ENCODE peak calls at places on chromosomes 13 and 19, in ten cellular contexts. M is breast epithelium, Q is HCT116, S is upper lobe of left lung, I is GM23338, W is sigmoid colon, H is suprapubic skin, O is H1, C is K562, U is Panc1. D is an unnamed sample.

GRCh38 chr13:91017669-91018053 is 329.8 kb upstream of the MIR17HG start:
- DNase-seq in O (peak), C (no peak), S (no peak), I (peak), Q (peak), M (no peak), H (no peak), W (no peak), U (no peak), D (no peak)

GRCh38 chr13:36163809-36164308 is 32.7 kb upstream of the DCLK1 start:
- DNase-seq in S (peak), I (peak), O (no peak), M (no peak), U (no peak), W (peak), H (no peak), C (no peak), Q (no peak), D (peak)

GRCh38 chr13:21371011-21371410 is 88.1 kb downstream of the ZDHHC20 start:
- DNase-seq in M (no peak), H (no peak), S (no peak), W (no peak), C (no peak), U (no peak), Q (no peak), I (no peak), O (no peak), D (no peak)

GRCh38 chr13:27006519-27007161 is 165.0 kb downstream of the USP12 start:
- DNase-seq in U (no peak), S (peak), I (peak), W (peak), C (no peak), H (peak), O (no peak), Q (peak), M (no peak), D (peak)

GRCh38 chr13:32036762-32037161 is 5.2 kb downstream of the FRY start:
- DNase-seq in H (no peak), M (no peak), I (no peak), U (no peak), S (no peak), W (no peak), O (no peak), Q (no peak), C (no peak), D (no peak)

GRCh38 chr13:109647046-109647445 is 139.3 kb downstream of the IRS2 start:
- DNase-seq in M (no peak), C (no peak), U (no peak), Q (no peak), W (no peak), H (no peak), I (no peak), S (no peak), O (no peak), D (no peak)

GRCh38 chr13:34246511-34246910 is 428.6 kb downstream of the RFC3 start:
- DNase-seq in O (no peak), I (no peak), H (no peak), Q (no peak), W (no peak), S (no peak), C (no peak), U (peak), M (no peak), D (no peak)

GRCh38 chr13:44540761-44541434 is 35.2 kb downstream of the TSC22D1 start:
- DNase-seq in H (no peak), W (no peak), U (no peak), C (no peak), O (no peak), S (no peak), I (no peak), Q (no peak), M (no peak), D (no peak)

GRCh38 chr19:30968210-30968609 is 381.0 kb downstream of the TSHZ3 start:
- DNase-seq in H (no peak), Q (no peak), O (no peak), S (no peak), M (no peak), U (no peak), I (peak), W (no peak), C (no peak), D (no peak)

GRCh38 chr19:55554302-55554701 is 9.0 kb upstream of the SBK3 start:
- DNase-seq in C (no peak), H (no peak), W (no peak), U (no peak), M (no peak), I (no peak), S (no peak), Q (no peak), O (no peak), D (no peak)
- TF ChIP-seq POLR2AphosphoS5 in C (no peak), H (no peak), W (no peak), U (no peak), M (no peak), I (no peak), S (no peak), Q (no peak), O (no peak), D (no peak)

GRCh38 chr19:1113986-1114483 is 10.2 kb downstream of the GPX4 start:
- DNase-seq in O (no peak), I (no peak), H (no peak), M (no peak), S (no peak), Q (no peak), C (no peak), W (no peak), U (no peak), D (no peak)
- TF ChIP-seq CTCF in O (no peak), I (no peak), H (no peak), M (no peak), S (no peak), Q (no peak), C (no peak), W (no peak), U (no peak), D (no peak)

DNA sequence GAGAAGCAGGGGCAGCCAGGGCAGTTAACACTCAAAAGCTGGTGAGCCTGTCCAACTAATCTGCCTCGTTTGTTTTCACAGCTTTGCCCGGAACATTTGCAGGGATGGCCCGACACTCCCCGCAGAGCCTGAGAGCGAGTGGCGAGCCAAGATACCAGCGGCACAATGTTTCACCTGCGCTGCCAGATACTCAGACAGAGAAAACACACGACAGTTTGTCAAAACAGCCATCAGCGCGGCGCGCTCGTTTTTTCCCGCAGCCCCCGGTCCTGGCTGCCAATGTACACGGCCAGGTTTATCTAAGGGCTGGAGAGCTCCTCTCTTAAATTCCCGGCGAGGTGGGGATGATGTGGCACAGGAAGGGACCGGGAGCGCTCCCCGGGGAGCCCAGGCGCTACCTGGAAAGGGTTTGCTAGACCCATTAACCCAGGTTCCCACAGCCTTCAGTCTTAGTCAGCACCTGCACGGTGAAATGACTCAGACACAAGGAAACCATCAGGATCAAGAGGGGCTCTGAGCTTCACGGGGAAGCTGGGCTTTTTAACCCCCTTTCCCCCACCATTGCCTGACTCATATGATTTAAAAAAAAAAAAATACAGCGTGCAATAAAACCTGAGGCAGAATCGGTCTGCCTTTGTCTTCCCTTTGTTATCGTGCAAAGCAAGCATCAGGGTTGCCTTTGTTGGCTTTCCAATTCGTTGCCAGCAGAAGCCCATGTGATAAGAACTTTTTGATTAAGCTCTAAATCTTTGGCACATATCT is 186.2 kb downstream of the EFNB2 start:
- DNase-seq in C (no peak), U (no peak), S (peak), Q (peak), W (no peak), H (no peak), M (no peak), O (peak), I (peak), D (peak)
- TF ChIP-seq POLR2AphosphoS5 in C (no peak), U (no peak), S (no peak), Q (peak), W (no peak), H (no peak), M (no peak), O (no peak), I (no peak), D (no peak)

GRCh38 chr19:5225486-5226345 is 114.9 kb downstream of the PTPRS start:
- DNase-seq in H (no peak), W (no peak), S (no peak), Q (no peak), M (no peak), C (peak), I (peak), U (no peak), O (no peak), D (no peak)
- TF ChIP-seq CTCF in H (no peak), W (peak), S (no peak), Q (peak), M (peak), C (peak), I (peak), U (peak), O (peak), D (peak)

DNA sequence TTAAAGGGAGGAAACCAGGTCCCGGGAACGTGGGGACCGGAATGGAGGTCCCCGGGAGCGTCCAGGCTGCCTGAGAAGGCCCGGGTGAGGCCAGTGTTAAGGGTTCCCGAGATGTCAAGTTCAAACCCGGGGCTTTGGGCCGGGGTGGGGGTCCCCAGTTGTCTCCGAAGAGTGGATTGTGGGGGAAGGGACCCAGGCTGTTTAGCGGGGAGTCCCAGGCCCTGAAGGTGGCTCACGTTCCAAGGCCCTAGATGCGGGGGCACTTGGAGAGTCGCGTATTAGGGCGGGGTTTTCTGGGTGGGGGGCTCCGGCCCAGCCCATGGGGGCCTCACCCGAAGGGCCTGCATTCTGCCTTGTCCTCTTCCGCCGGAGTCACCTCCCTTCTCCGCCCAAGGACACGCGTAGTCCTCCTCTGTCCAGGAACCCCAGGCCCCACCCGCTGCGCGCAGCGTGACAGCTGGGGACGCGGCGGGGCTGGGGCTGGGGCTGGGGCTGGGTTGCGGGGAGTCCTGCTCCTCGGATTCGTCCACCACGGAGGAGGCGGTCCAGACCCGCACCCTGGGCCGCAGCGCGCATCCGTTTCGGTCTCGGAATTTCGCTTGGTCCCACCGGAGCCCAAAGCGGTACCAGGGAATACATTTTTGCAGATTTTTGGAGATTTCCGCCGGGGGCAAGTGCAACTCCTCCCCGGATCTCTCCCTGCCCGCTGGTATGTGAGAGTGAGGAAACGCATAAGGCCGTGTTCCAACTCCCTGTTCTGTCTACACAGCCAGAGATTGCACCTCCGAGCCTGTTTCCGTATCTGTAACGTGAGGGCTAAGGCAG is at the start of gene COX7A1:
- DNase-seq in U (no peak), O (no peak), Q (no peak), S (peak), H (peak), W (peak), M (no peak), I (peak), C (peak), D (no peak)
- TF ChIP-seq POLR2AphosphoS5 in U (peak), O (no peak), Q (peak), S (peak), H (no peak), W (peak), M (peak), I (no peak), C (no peak), D (peak)

GRCh38 chr19:56660381-56661105 is 11.0 kb downstream of the ZNF835 start:
- DNase-seq in I (no peak), O (no peak), U (no peak), W (no peak), M (no peak), Q (no peak), H (no peak), C (peak), S (no peak), D (no peak)
- TF ChIP-seq CTCF in I (peak), O (peak), U (no peak), W (peak), M (no peak), Q (peak), H (no peak), C (peak), S (no peak), D (no peak)

DNA sequence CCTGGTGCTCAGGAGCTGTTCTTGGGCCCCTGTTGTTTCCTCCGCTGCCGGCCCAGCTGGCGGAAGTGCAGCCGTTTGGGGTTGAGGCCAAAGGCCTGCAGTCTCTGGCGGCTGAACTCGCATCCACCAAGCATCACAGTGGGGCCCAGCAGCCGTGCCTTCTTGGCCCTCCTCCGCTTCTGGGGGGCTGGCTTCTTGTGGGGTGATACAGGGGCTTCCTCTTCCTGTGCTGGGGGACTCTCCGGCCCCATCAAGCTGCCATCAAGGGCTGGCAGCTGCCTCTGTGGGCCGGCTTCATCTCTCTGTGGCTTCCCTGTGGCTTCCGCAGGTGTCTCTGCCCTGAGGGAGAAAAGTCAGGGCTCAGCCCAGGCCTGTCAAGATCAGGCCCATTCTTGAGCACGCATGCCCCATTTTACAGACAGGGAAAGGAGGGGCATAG is 10.3 kb downstream of the ATG4D start:
- DNase-seq in U (no peak), S (peak), Q (no peak), W (no peak), C (no peak), I (no peak), M (no peak), O (no peak), H (no peak), D (peak)
- TF ChIP-seq POLR2AphosphoS5 in U (no peak), S (no peak), Q (no peak), W (no peak), C (no peak), I (no peak), M (no peak), O (no peak), H (no peak), D (no peak)

GRCh38 chr19:2254052-2254872 is 2.0 kb downstream of the JSRP1 start:
- DNase-seq in W (no peak), C (no peak), Q (no peak), M (no peak), H (no peak), U (no peak), O (no peak), I (peak), S (no peak), D (no peak)
- TF ChIP-seq CTCF in W (no peak), C (no peak), Q (no peak), M (no peak), H (no peak), U (no peak), O (peak), I (peak), S (peak), D (no peak)

DNA sequence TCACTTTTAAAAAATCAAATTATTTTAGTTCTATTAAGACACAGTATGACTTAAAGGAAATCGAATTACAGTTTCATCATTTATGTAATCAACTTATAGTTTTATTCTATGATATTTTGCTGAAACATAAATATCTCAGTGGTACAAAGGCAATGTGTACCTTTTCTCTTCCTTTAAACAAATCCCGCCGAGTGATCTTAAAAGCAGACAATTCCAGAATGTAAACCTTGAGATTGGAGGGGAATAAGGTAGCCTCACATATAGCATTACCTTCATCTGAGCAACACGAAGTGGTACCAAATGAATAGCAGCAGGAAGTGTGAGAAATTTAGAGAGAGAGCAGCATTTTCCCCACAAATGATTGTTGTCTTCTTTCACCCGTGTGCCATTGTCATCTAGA is 842.2 kb upstream of the GPC6 start:
- DNase-seq in I (no peak), C (no peak), H (no peak), M (no peak), W (no peak), Q (no peak), U (no peak), S (no peak), O (no peak), D (no peak)
- TF ChIP-seq POLR2AphosphoS5 in I (no peak), C (no peak), H (no peak), M (no peak), W (no peak), Q (no peak), U (no peak), S (no peak), O (no peak), D (no peak)